ENCODE peak calls at places on chromosomes 2 and 18, in six cellular contexts. R is A172; V is HTR-8/SVneo; A is NCI-H1105 treated with DMSO at 0.1 percent for 48 hours; K is stimulated activated CD4-positive, alpha-beta T cell treated with anti-CD3 and anti-CD28 coated beads, Interleukin-15, amount 100 ng/mL, for 24 hours; C is lung microvascular endothelial cell. P is an unnamed sample.

GRCh38 chr2:143428700-143429099 is 299.5 kb downstream of the ARHGAP15 start:
- DNase-seq in R (peak), V (no peak), A (no peak), K (peak), C (no peak), P (no peak)

GRCh38 chr2:147177449-147177848 is 667.4 kb upstream of the ACVR2A start:
- DNase-seq in R (no peak), V (no peak), A (no peak), K (no peak), C (no peak), P (no peak)

GRCh38 chr2:41933585-41934322 is 114.1 kb upstream of the PKDCC start:
- DNase-seq in R (peak), V (peak), A (no peak), K (no peak), C (no peak), P (no peak)

GRCh38 chr2:229130522-229130921 is 140.6 kb downstream of the PID1 start:
- DNase-seq in R (no peak), V (no peak), A (no peak), K (no peak), C (no peak), P (no peak)

GRCh38 chr2:12330916-12331315 is 385.8 kb upstream of the TRIB2 start:
- DNase-seq in R (peak), V (peak), A (no peak), K (no peak), C (peak), P (no peak)

GRCh38 chr2:178392215-178392614 is 58.8 kb downstream of the PRKRA start:
- DNase-seq in R (no peak), V (no peak), A (no peak), K (no peak), C (peak), P (no peak)

GRCh38 chr2:8659092-8659734 is 22.6 kb upstream of the ID2 start:
- DNase-seq in R (no peak), V (no peak), A (no peak), K (no peak), C (no peak), P (peak)

GRCh38 chr2:232230557-232230956 is 148.0 kb upstream of the ALPP start:
- DNase-seq in R (no peak), V (no peak), A (no peak), K (peak), C (peak), P (no peak)

GRCh38 chr18:76396792-76397191 is 98.2 kb downstream of the ZNF516 start:
- DNase-seq in R (no peak), V (no peak), A (no peak), K (no peak), C (no peak), P (no peak)

GRCh38 chr2:125086313-125087184 is 1061.5 kb downstream of the CNTNAP5 start:
- DNase-seq in R (no peak), V (no peak), A (peak), K (no peak), C (no peak), P (no peak)

GRCh38 chr2:203326355-203326754 is 1.8 kb upstream of the ABI2 start:
- DNase-seq in R (no peak), V (no peak), A (no peak), K (no peak), C (no peak), P (no peak)

GRCh38 chr2:170924969-170925368 is 4.1 kb upstream of the GORASP2 start:
- DNase-seq in R (no peak), V (no peak), A (no peak), K (no peak), C (no peak), P (no peak)

GRCh38 chr2:172213116-172213515 is 110.4 kb upstream of the DLX2 start:
- DNase-seq in R (no peak), V (no peak), A (no peak), K (no peak), C (no peak), P (no peak)

GRCh38 chr2:131426727-131427126 is 49.2 kb upstream of the TUBA3D start:
- DNase-seq in R (no peak), V (no peak), A (no peak), K (no peak), C (no peak), P (no peak)

GRCh38 chr18:48111547-48111946 is 181.1 kb upstream of the SMAD2 start:
- DNase-seq in R (no peak), V (no peak), A (no peak), K (no peak), C (no peak), P (no peak)